ENCODE peak calls at places on chromosomes 7 and 10, in eight cellular contexts. M is activated CD4-positive, alpha-beta T cell treated with anti-CD3 and anti-CD28 coated beads, Interleukin-2, amount 50 U/mL, for 48 hours; W is NCI-H1092; J is stimulated activated CD4-positive, alpha-beta T cell treated with anti-CD3 and anti-CD28 coated beads, TNF-alpha, amount 100 ng/mL, for 1 hour; O is LNCaP clone FGC; A is fibroblast of the conjunctiva; L is HFF-Myc; V is testis. C is an unnamed sample.

GRCh38 chr7:138625849-138626230 is 75.3 kb downstream of the SVOPL start:
- DNase-seq in M (no peak), W (peak; percentile 14), J (no peak), O (no peak), A (no peak), L (no peak), V (no peak), C (no peak)

GRCh38 chr10:124349993-124350280 is 68.8 kb downstream of the OAT start:
- DNase-seq in M (no peak), W (no peak), J (no peak), O (no peak), A (no peak), L (no peak), V (no peak), C (no peak)

GRCh38 chr10:60572511-60573194 is 183.0 kb upstream of the ANK3 start:
- DNase-seq in M (peak; percentile 57), W (peak; percentile 46), J (no peak), O (peak; percentile 52), A (peak; percentile 28), L (peak; percentile 67), V (peak; percentile 15), C (peak; percentile 5)

GRCh38 chr10:116785282-116785681 is 42.9 kb upstream of the HSPA12A start:
- DNase-seq in M (no peak), W (no peak), J (no peak), O (no peak), A (no peak), L (no peak), V (no peak), C (no peak)

GRCh38 chr10:31586708-31587107 is 267.7 kb downstream of the ZEB1 start:
- DNase-seq in M (no peak), W (no peak), J (no peak), O (no peak), A (no peak), L (no peak), V (no peak), C (no peak)

GRCh38 chr7:36037121-36037662 is 115.9 kb upstream of the EEPD1 start:
- DNase-seq in M (no peak), W (no peak), J (no peak), O (peak; percentile 98), A (peak; percentile 91), L (peak; percentile 76), V (peak; percentile 31), C (peak; percentile 90)

GRCh38 chr7:37052673-37053072 is 328.4 kb upstream of the AOAH start:
- DNase-seq in M (peak; percentile 24), W (no peak), J (no peak), O (peak; percentile 10), A (peak; percentile 34), L (no peak), V (peak; percentile 38), C (no peak)

GRCh38 chr7:264541-265191 is 25.3 kb upstream of the FOXL3 start:
- DNase-seq in M (no peak), W (peak; percentile 15), J (no peak), O (no peak), A (no peak), L (no peak), V (no peak), C (no peak)

GRCh38 chr10:86035791-86036543 is 330.6 kb downstream of the GRID1 start:
- DNase-seq in M (no peak), W (no peak), J (no peak), O (no peak), A (no peak), L (no peak), V (no peak), C (no peak)

GRCh38 chr7:105497016-105497415 is 25.1 kb downstream of the PUS7 start:
- DNase-seq in M (no peak), W (no peak), J (no peak), O (no peak), A (no peak), L (no peak), V (no peak), C (no peak)

GRCh38 chr7:128274246-128274889 is 33.3 kb downstream of the LEP start:
- DNase-seq in M (no peak), W (no peak), J (no peak), O (no peak), A (no peak), L (no peak), V (no peak), C (no peak)

GRCh38 chr7:34060548-34060947 is 155.2 kb downstream of the BMPER start:
- DNase-seq in M (no peak), W (no peak), J (no peak), O (no peak), A (peak; percentile 64), L (no peak), V (no peak), C (no peak)

GRCh38 chr7:93327006-93327633 is 95.0 kb downstream of the VPS50 start:
- DNase-seq in M (no peak), W (no peak), J (no peak), O (no peak), A (peak; percentile 43), L (peak; percentile 53), V (no peak), C (peak; percentile 73)

GRCh38 chr10:127990846-127991542 is 84.1 kb downstream of the PTPRE start:
- DNase-seq in M (peak; percentile 72), W (no peak), J (no peak), O (no peak), A (no peak), L (peak; percentile 29), V (no peak), C (peak; percentile 13)

GRCh38 chr10:14032406-14032998 is 298.2 kb downstream of the FRMD4A start:
- DNase-seq in M (peak; percentile 58), W (no peak), J (no peak), O (no peak), A (no peak), L (no peak), V (peak; percentile 61), C (no peak)

GRCh38 chr10:88062798-88063472 is 199.5 kb downstream of the PTEN start:
- DNase-seq in M (no peak), W (no peak), J (no peak), O (no peak), A (no peak), L (no peak), V (no peak), C (no peak)

GRCh38 chr7:473211-473734 is 46.4 kb downstream of the PDGFA start:
- DNase-seq in M (no peak), W (no peak), J (no peak), O (no peak), A (no peak), L (no peak), V (no peak), C (no peak)

GRCh38 chr7:107638594-107638993 is 22.0 kb upstream of the SLC26A4 start:
- DNase-seq in M (no peak), W (no peak), J (no peak), O (no peak), A (no peak), L (no peak), V (no peak), C (no peak)

GRCh38 chr10:18102404-18102803 is 37.8 kb upstream of the CACNB2 start:
- DNase-seq in M (no peak), W (no peak), J (no peak), O (no peak), A (no peak), L (no peak), V (no peak), C (no peak)

GRCh38 chr10:116542007-116542677 is 3.6 kb upstream of the PNLIP start:
- DNase-seq in M (no peak), W (no peak), J (no peak), O (no peak), A (no peak), L (no peak), V (no peak), C (no peak)

GRCh38 chr10:76711374-76711997 is 926.1 kb downstream of the KCNMA1 start:
- DNase-seq in M (no peak), W (no peak), J (no peak), O (no peak), A (no peak), L (no peak), V (no peak), C (no peak)

GRCh38 chr10:87092356-87092860 is 2.2 kb downstream of the GLUD1 start:
- DNase-seq in M (no peak), W (no peak), J (no peak), O (peak; percentile 91), A (peak; percentile 55), L (no peak), V (no peak), C (no peak)

GRCh38 chr7:26959290-26959689 is 94.9 kb upstream of the SKAP2 start:
- DNase-seq in M (no peak), W (no peak), J (no peak), O (no peak), A (no peak), L (no peak), V (no peak), C (no peak)

GRCh38 chr7:141709318-141709717 is 1.2 kb downstream of the WEE2 start:
- DNase-seq in M (no peak), W (no peak), J (no peak), O (no peak), A (no peak), L (no peak), V (no peak), C (no peak)

GRCh38 chr7:75642810-75643486 is 95.8 kb downstream of the HIP1 start:
- DNase-seq in M (peak; percentile 78), W (no peak), J (peak; percentile 31), O (peak; percentile 46), A (peak; percentile 44), L (peak; percentile 37), V (peak; percentile 78), C (no peak)

GRCh38 chr7:5831196-5831595 is 49.4 kb upstream of the OCM start:
- DNase-seq in M (no peak), W (no peak), J (no peak), O (no peak), A (peak; percentile 1), L (peak; percentile 1), V (peak; percentile 32), C (no peak)

GRCh38 chr7:40753455-40753854 is 618.6 kb downstream of the SUGCT start:
- DNase-seq in M (no peak), W (no peak), J (no peak), O (no peak), A (no peak), L (no peak), V (no peak), C (no peak)

GRCh38 chr10:70672165-70672992 is at the start of gene ADAMTS14:
- DNase-seq in M (peak; percentile 19), W (no peak), J (no peak), O (no peak), A (no peak), L (no peak), V (no peak), C (no peak)

GRCh38 chr7:112296416-112296815 is 89.9 kb downstream of the ZNF277 start:
- DNase-seq in M (no peak), W (no peak), J (no peak), O (no peak), A (no peak), L (no peak), V (no peak), C (no peak)

GRCh38 chr7:22393825-22394458 is 37.0 kb upstream of the RAPGEF5 start:
- DNase-seq in M (no peak), W (no peak), J (no peak), O (no peak), A (no peak), L (no peak), V (no peak), C (no peak)

GRCh38 chr10:114623661-114624294 is 34.3 kb downstream of the ABLIM1 start:
- DNase-seq in M (no peak), W (no peak), J (no peak), O (peak; percentile 27), A (no peak), L (peak; percentile 78), V (no peak), C (peak; percentile 69)

GRCh38 chr7:159098795-159099194 is 45.9 kb downstream of the VIPR2 start:
- DNase-seq in M (no peak), W (no peak), J (no peak), O (no peak), A (no peak), L (no peak), V (peak; percentile 44), C (no peak)

GRCh38 chr7:19175241-19175640 is 30.0 kb upstream of the FERD3L start:
- DNase-seq in M (no peak), W (no peak), J (no peak), O (no peak), A (no peak), L (no peak), V (no peak), C (no peak)

GRCh38 chr10:80333985-80334384 is 22.6 kb downstream of the DYDC1 start:
- DNase-seq in M (no peak), W (no peak), J (no peak), O (no peak), A (no peak), L (no peak), V (no peak), C (no peak)

C was measured in BJ.